ENCODE peak calls at places on chromosome 22, in four cellular contexts. V, Y, G and L are unnamed samples.

GRCh38 chr22:39236321-39237275 is 8.2 kb downstream of the PDGFB start:
- DNase-seq in Y (no peak), G (peak), V (peak), L (no peak)

GRCh38 chr22:30605449-30606110 is 1.4 kb upstream of the TCN2 start:
- DNase-seq in V (peak), Y (no peak), G (peak), L (no peak)

GRCh38 chr22:17358394-17358793 is 10.9 kb upstream of the CECR2 start:
- DNase-seq in V (no peak), G (no peak), Y (no peak), L (no peak)

GRCh38 chr22:37502342-37503182 is 16.4 kb upstream of the MFNG start:
- DNase-seq in G (peak), V (no peak), Y (no peak), L (no peak)

GRCh38 chr22:28034760-28035401 is 115.8 kb upstream of the PITPNB start:
- DNase-seq in G (no peak), Y (no peak), V (no peak), L (no peak)

GRCh38 chr22:19325296-19325950 is 33.9 kb upstream of the CLTCL1 start:
- DNase-seq in G (no peak), Y (no peak), V (no peak), L (no peak)

GRCh38 chr22:35352214-35353111 is 28.4 kb upstream of the HMOX1 start:
- DNase-seq in Y (no peak), G (peak), V (no peak), L (no peak)

GRCh38 chr22:29172216-29172615 is 33.5 kb upstream of the EMID1 start:
- DNase-seq in V (no peak), G (no peak), Y (no peak), L (no peak)

GRCh38 chr22:47294222-47294532 is 531.7 kb downstream of the TBC1D22A start:
- DNase-seq in Y (no peak), G (no peak), V (no peak), L (no peak)

GRCh38 chr22:31615481-31615840 is 46.6 kb downstream of the PISD start:
- DNase-seq in Y (no peak), G (no peak), V (no peak), L (no peak)

GRCh38 chr22:30265851-30266444 is 703 bp downstream of the OSM start:
- DNase-seq in Y (peak), V (peak), G (peak), L (peak)

GRCh38 chr22:42180349-42180842 is 49.8 kb upstream of the CYP2D6 start:
- DNase-seq in G (no peak), Y (no peak), V (peak), L (no peak)

GRCh38 chr22:48261048-48261621 is 1498.7 kb downstream of the TBC1D22A start:
- DNase-seq in V (no peak), G (no peak), Y (no peak), L (no peak)

GRCh38 chr22:30435674-30436126 is 10.1 kb downstream of the MTFP1 start:
- DNase-seq in V (peak), Y (peak), G (peak), L (peak)

GRCh38 chr22:26182723-26183122 is 13.5 kb downstream of the SEZ6L start:
- DNase-seq in G (no peak), V (no peak), Y (no peak), L (no peak)

GRCh38 chr22:26398741-26399153 is 30.3 kb upstream of the ASPHD2 start:
- DNase-seq in G (peak), V (peak), Y (peak), L (peak)

GRCh38 chr22:30150212-30150611 is 69.9 kb downstream of the HORMAD2 start:
- DNase-seq in Y (no peak), V (no peak), G (no peak), L (no peak)

GRCh38 chr22:22073769-22074561 is 91.4 kb upstream of the TOP3B start:
- DNase-seq in V (no peak), G (no peak), Y (no peak), L (no peak)

GRCh38 chr22:36368359-36368983 is 19.3 kb downstream of the MYH9 start:
- DNase-seq in G (no peak), V (no peak), Y (no peak), L (no peak)

GRCh38 chr22:36918730-36919129 is 5.3 kb downstream of the CSF2RB start:
- DNase-seq in G (no peak), V (no peak), Y (no peak), L (no peak)

GRCh38 chr22:37454857-37455686 is 27.8 kb upstream of the ELFN2 start:
- DNase-seq in V (no peak), G (peak), Y (no peak), L (no peak)

GRCh38 chr22:40071720-40072119 is 77.0 kb downstream of the FAM83F start:
- DNase-seq in V (no peak), G (no peak), Y (no peak), L (no peak)

GRCh38 chr22:35561796-35562526 is 21.3 kb downstream of the RASD2 start:
- DNase-seq in G (no peak), Y (no peak), V (no peak), L (no peak)

GRCh38 chr22:46064966-46065666 is 85.2 kb upstream of the PPARA start:
- DNase-seq in G (no peak), V (no peak), Y (no peak), L (no peak)

GRCh38 chr22:35685731-35686130 is 31.9 kb upstream of the APOL5 start:
- DNase-seq in V (no peak), G (no peak), Y (no peak), L (no peak)

GRCh38 chr22:49863936-49864335 is 10.3 kb downstream of the ZBED4 start:
- DNase-seq in V (no peak), Y (no peak), G (no peak), L (no peak)

GRCh38 chr22:38347944-38348750 is 30.9 kb upstream of the CSNK1E start:
- DNase-seq in V (no peak), G (no peak), Y (no peak), L (no peak)

GRCh38 chr22:27207907-27208306 is 550.5 kb downstream of the MIAT start:
- DNase-seq in Y (no peak), V (no peak), G (no peak), L (no peak)

GRCh38 chr22:22351366-22351765 is 106.8 kb downstream of the VPREB1 start:
- DNase-seq in V (no peak), Y (no peak), G (no peak), L (no peak)

GRCh38 chr22:38733329-38734202 is 22.2 kb downstream of the SUN2 start:
- DNase-seq in Y (no peak), G (no peak), V (peak), L (peak)

GRCh38 chr22:46894081-46894671 is 131.7 kb downstream of the TBC1D22A start:
- DNase-seq in Y (no peak), G (no peak), V (no peak), L (no peak)

GRCh38 chr22:45291061-45291930 is 6.5 kb downstream of the UPK3A start:
- DNase-seq in V (no peak), G (no peak), Y (no peak), L (no peak)

GRCh38 chr22:37636186-37636948 is 3.1 kb upstream of the SH3BP1 start:
- DNase-seq in V (no peak), Y (no peak), G (no peak), L (no peak)

GRCh38 chr22:36739185-36739584 is 35.6 kb upstream of the CACNG2 start:
- DNase-seq in G (no peak), V (no peak), Y (no peak), L (no peak)

GRCh38 chr22:42560781-42561180 is 7.0 kb downstream of the SERHL2 start:
- DNase-seq in V (no peak), G (no peak), Y (no peak), L (no peak)

GRCh38 chr22:47270463-47271135 is 508.1 kb downstream of the TBC1D22A start:
- DNase-seq in G (no peak), V (no peak), Y (no peak), L (no peak)

GRCh38 chr22:17095538-17095937 is 10.7 kb downstream of the IL17RA start:
- DNase-seq in Y (no peak), V (no peak), G (no peak), L (no peak)

GRCh38 chr22:37501610-37502341 is 15.6 kb upstream of the MFNG start:
- DNase-seq in V (no peak), G (peak), Y (no peak), L (no peak)

GRCh38 chr22:48742556-48743343 is 1084.9 kb downstream of the BRD1 start:
- DNase-seq in Y (no peak), V (no peak), G (no peak), L (no peak)